ENCODE peak calls at places on chromosomes 5 and 9, in six cellular contexts. One of them, this sample, is unnamed.

GRCh38 chr5:17277907-17278306 is 60.5 kb downstream of the BASP1 start:
- DNase-seq in fibroblast of lung: no peak
- DNase-seq in body of pancreas: no peak
- DNase-seq in PC-9: no peak
- DNase-seq in CD8-positive, alpha-beta memory T cell: no peak
- DNase-seq in tibial nerve: no peak
- DNase-seq in this sample: no peak

GRCh38 chr9:127143920-127144465 is 21.6 kb upstream of the ANGPTL2 start:
- DNase-seq in fibroblast of lung: no peak
- DNase-seq in body of pancreas: no peak
- DNase-seq in PC-9: no peak
- DNase-seq in CD8-positive, alpha-beta memory T cell: no peak
- DNase-seq in tibial nerve: no peak
- DNase-seq in this sample: no peak

GRCh38 chr5:17400724-17401508 is 97.1 kb upstream of the TAF11L2 start:
- DNase-seq in fibroblast of lung: no peak
- DNase-seq in body of pancreas: no peak
- DNase-seq in PC-9: no peak
- DNase-seq in CD8-positive, alpha-beta memory T cell: no peak
- DNase-seq in tibial nerve: no peak
- DNase-seq in this sample: no peak

GRCh38 chr9:34553511-34554021 is 30.8 kb upstream of the ENHO start:
- DNase-seq in fibroblast of lung: no peak
- DNase-seq in body of pancreas: no peak
- DNase-seq in PC-9: no peak
- DNase-seq in CD8-positive, alpha-beta memory T cell: no peak
- DNase-seq in tibial nerve: no peak
- DNase-seq in this sample: no peak

GRCh38 chr9:110969971-110970381 is 68.3 kb downstream of the LPAR1 start:
- DNase-seq in fibroblast of lung: peak; percentile 56
- DNase-seq in body of pancreas: no peak
- DNase-seq in PC-9: peak; percentile 93
- DNase-seq in CD8-positive, alpha-beta memory T cell: no peak
- DNase-seq in tibial nerve: no peak
- DNase-seq in this sample: peak; percentile 82

GRCh38 chr9:69768716-69769115 is 8.9 kb upstream of the PTAR1 start:
- DNase-seq in fibroblast of lung: no peak
- DNase-seq in body of pancreas: no peak
- DNase-seq in PC-9: no peak
- DNase-seq in CD8-positive, alpha-beta memory T cell: no peak
- DNase-seq in tibial nerve: no peak
- DNase-seq in this sample: no peak

GRCh38 chr5:31741496-31741895 is 102.6 kb downstream of the PDZD2 start:
- DNase-seq in fibroblast of lung: no peak
- DNase-seq in body of pancreas: no peak
- DNase-seq in PC-9: no peak
- DNase-seq in CD8-positive, alpha-beta memory T cell: no peak
- DNase-seq in tibial nerve: peak; percentile 20
- DNase-seq in this sample: no peak

GRCh38 chr5:114243983-114244305 is 117.9 kb upstream of the KCNN2 start:
- DNase-seq in fibroblast of lung: no peak
- DNase-seq in body of pancreas: no peak
- DNase-seq in PC-9: no peak
- DNase-seq in CD8-positive, alpha-beta memory T cell: no peak
- DNase-seq in tibial nerve: no peak
- DNase-seq in this sample: no peak

GRCh38 chr5:73160239-73160671 is 12.7 kb upstream of the TMEM174 start:
- DNase-seq in fibroblast of lung: no peak
- DNase-seq in body of pancreas: no peak
- DNase-seq in PC-9: no peak
- DNase-seq in CD8-positive, alpha-beta memory T cell: no peak
- DNase-seq in tibial nerve: no peak
- DNase-seq in this sample: no peak

GRCh38 chr5:62450259-62450658 is 37.7 kb downstream of the IPO11 start:
- DNase-seq in fibroblast of lung: peak; percentile 40
- DNase-seq in body of pancreas: no peak
- DNase-seq in PC-9: no peak
- DNase-seq in CD8-positive, alpha-beta memory T cell: no peak
- DNase-seq in tibial nerve: no peak
- DNase-seq in this sample: no peak

GRCh38 chr9:110545705-110546104 is 33.8 kb downstream of the SVEP1 start:
- DNase-seq in fibroblast of lung: no peak
- DNase-seq in body of pancreas: no peak
- DNase-seq in PC-9: no peak
- DNase-seq in CD8-positive, alpha-beta memory T cell: no peak
- DNase-seq in tibial nerve: no peak
- DNase-seq in this sample: no peak

GRCh38 chr5:15304066-15304731 is 195.8 kb upstream of the FBXL7 start:
- DNase-seq in fibroblast of lung: no peak
- DNase-seq in body of pancreas: no peak
- DNase-seq in PC-9: no peak
- DNase-seq in CD8-positive, alpha-beta memory T cell: no peak
- DNase-seq in tibial nerve: no peak
- DNase-seq in this sample: no peak

GRCh38 chr9:13143281-13143680 is 136.2 kb downstream of the MPDZ start:
- DNase-seq in fibroblast of lung: no peak
- DNase-seq in body of pancreas: no peak
- DNase-seq in PC-9: no peak
- DNase-seq in CD8-positive, alpha-beta memory T cell: no peak
- DNase-seq in tibial nerve: no peak
- DNase-seq in this sample: no peak

GRCh38 chr9:130711469-130711868 is 17.9 kb downstream of the EXOSC2 start:
- DNase-seq in fibroblast of lung: no peak
- DNase-seq in body of pancreas: no peak
- DNase-seq in PC-9: no peak
- DNase-seq in CD8-positive, alpha-beta memory T cell: no peak
- DNase-seq in tibial nerve: no peak
- DNase-seq in this sample: no peak

GRCh38 chr9:37273595-37273994 is 148.9 kb upstream of the GRHPR start:
- DNase-seq in fibroblast of lung: no peak
- DNase-seq in body of pancreas: no peak
- DNase-seq in PC-9: no peak
- DNase-seq in CD8-positive, alpha-beta memory T cell: no peak
- DNase-seq in tibial nerve: no peak
- DNase-seq in this sample: no peak

GRCh38 chr5:142322403-142322746 is 2.4 kb downstream of the SPRY4 start:
- DNase-seq in fibroblast of lung: no peak
- DNase-seq in body of pancreas: no peak
- DNase-seq in PC-9: no peak
- DNase-seq in CD8-positive, alpha-beta memory T cell: no peak
- DNase-seq in tibial nerve: no peak
- DNase-seq in this sample: no peak

GRCh38 chr5:142324377-142324870 is 397 bp downstream of the SPRY4 start:
- DNase-seq in fibroblast of lung: no peak
- DNase-seq in body of pancreas: peak; percentile 20
- DNase-seq in PC-9: no peak
- DNase-seq in CD8-positive, alpha-beta memory T cell: no peak
- DNase-seq in tibial nerve: no peak
- DNase-seq in this sample: no peak

GRCh38 chr5:142322747-142323479 is 1.9 kb downstream of the SPRY4 start:
- DNase-seq in fibroblast of lung: peak; percentile 85
- DNase-seq in body of pancreas: peak; percentile 3
- DNase-seq in PC-9: peak; percentile 41
- DNase-seq in CD8-positive, alpha-beta memory T cell: no peak
- DNase-seq in tibial nerve: peak; percentile 56
- DNase-seq in this sample: no peak

GRCh38 chr5:142324871-142325676 is at the start of gene SPRY4:
- DNase-seq in fibroblast of lung: peak; percentile 99
- DNase-seq in body of pancreas: peak; percentile 90
- DNase-seq in PC-9: peak; percentile 93
- DNase-seq in CD8-positive, alpha-beta memory T cell: peak; percentile 71
- DNase-seq in tibial nerve: peak; percentile 90
- DNase-seq in this sample: peak; percentile 98

GRCh38 chr5:142323480-142324376 is 1.1 kb downstream of the SPRY4 start:
- DNase-seq in fibroblast of lung: peak; percentile 71
- DNase-seq in body of pancreas: peak; percentile 17
- DNase-seq in PC-9: peak; percentile 54
- DNase-seq in CD8-positive, alpha-beta memory T cell: no peak
- DNase-seq in tibial nerve: peak; percentile 21
- DNase-seq in this sample: no peak
- H3K4me1 ChIP-seq in fibroblast of lung: peaks cover 24% of the 10 kb centered on the region
- H3K4me1 ChIP-seq in body of pancreas: peaks cover 29% of the 10 kb centered on the region
- H3K4me1 ChIP-seq in PC-9: peaks cover 59% of the 10 kb centered on the region
- H3K4me1 ChIP-seq in CD8-positive, alpha-beta memory T cell: peaks cover 25% of the 10 kb centered on the region
- H3K4me1 ChIP-seq in tibial nerve: peaks cover 38% of the 10 kb centered on the region
- H3K4me1 ChIP-seq in this sample: peaks cover 40% of the 10 kb centered on the region

GRCh38 chr5:146690880-146691355 is 174.9 kb upstream of the GPR151 start:
- DNase-seq in fibroblast of lung: no peak
- DNase-seq in body of pancreas: no peak
- DNase-seq in PC-9: no peak
- DNase-seq in CD8-positive, alpha-beta memory T cell: no peak
- DNase-seq in tibial nerve: no peak
- DNase-seq in this sample: no peak
- H3K27me3 ChIP-seq in fibroblast of lung: no peaks in the 10 kb centered on the region
- H3K27me3 ChIP-seq in body of pancreas: no peaks in the 10 kb centered on the region
- H3K27me3 ChIP-seq in PC-9: peaks cover 81% of the 10 kb centered on the region
- H3K27me3 ChIP-seq in CD8-positive, alpha-beta memory T cell: no peaks in the 10 kb centered on the region
- H3K27me3 ChIP-seq in tibial nerve: no peaks in the 10 kb centered on the region
- H3K27me3 ChIP-seq in this sample: no peaks in the 10 kb centered on the region

DNA sequence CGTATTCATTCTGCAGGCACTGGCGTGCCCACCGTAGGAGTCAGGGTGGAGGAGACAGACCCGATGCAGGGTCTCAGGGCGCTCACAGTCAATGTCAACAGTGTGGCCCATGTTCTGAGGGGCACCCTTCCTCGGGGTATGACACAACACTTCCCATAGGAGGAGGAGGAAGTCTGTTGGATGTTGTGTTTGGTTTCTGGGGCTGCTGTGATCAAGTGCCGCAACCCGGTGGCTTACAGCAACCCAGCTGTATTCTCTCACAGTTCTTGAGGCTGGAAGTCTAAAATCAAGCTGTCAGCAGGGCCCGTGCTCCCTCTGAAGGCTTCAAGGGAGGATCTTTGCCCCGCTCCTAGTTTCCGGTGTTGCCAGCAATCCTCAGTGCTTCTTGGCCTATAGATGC is 5.6 kb upstream of the HNRNPAB start:
- DNase-seq in fibroblast of lung: no peak
- DNase-seq in body of pancreas: no peak
- DNase-seq in PC-9: no peak
- DNase-seq in CD8-positive, alpha-beta memory T cell: no peak
- DNase-seq in tibial nerve: no peak
- DNase-seq in this sample: no peak
- H3K27ac ChIP-seq in fibroblast of lung: no peak overlapping the region
- H3K27ac ChIP-seq in body of pancreas: no peak overlapping the region
- H3K27ac ChIP-seq in PC-9: no peak overlapping the region
- H3K27ac ChIP-seq in CD8-positive, alpha-beta memory T cell: no peak overlapping the region
- H3K27ac ChIP-seq in tibial nerve: no peak overlapping the region
- H3K27ac ChIP-seq in this sample: no peak overlapping the region

GRCh38 chr5:96706433-96707111 is 44.4 kb downstream of the CAST start:
- DNase-seq in fibroblast of lung: no peak
- DNase-seq in body of pancreas: no peak
- DNase-seq in PC-9: peak; percentile 96
- DNase-seq in CD8-positive, alpha-beta memory T cell: no peak
- DNase-seq in tibial nerve: no peak
- DNase-seq in this sample: peak; percentile 56
- H3K4me1 ChIP-seq in fibroblast of lung: peaks cover 17% of the 10 kb centered on the region
- H3K4me1 ChIP-seq in body of pancreas: peaks cover 29% of the 10 kb centered on the region
- H3K4me1 ChIP-seq in PC-9: peaks cover 69% of the 10 kb centered on the region
- H3K4me1 ChIP-seq in CD8-positive, alpha-beta memory T cell: peaks cover 28% of the 10 kb centered on the region
- H3K4me1 ChIP-seq in tibial nerve: peaks cover 9% of the 10 kb centered on the region
- H3K4me1 ChIP-seq in this sample: peaks cover 51% of the 10 kb centered on the region

DNA sequence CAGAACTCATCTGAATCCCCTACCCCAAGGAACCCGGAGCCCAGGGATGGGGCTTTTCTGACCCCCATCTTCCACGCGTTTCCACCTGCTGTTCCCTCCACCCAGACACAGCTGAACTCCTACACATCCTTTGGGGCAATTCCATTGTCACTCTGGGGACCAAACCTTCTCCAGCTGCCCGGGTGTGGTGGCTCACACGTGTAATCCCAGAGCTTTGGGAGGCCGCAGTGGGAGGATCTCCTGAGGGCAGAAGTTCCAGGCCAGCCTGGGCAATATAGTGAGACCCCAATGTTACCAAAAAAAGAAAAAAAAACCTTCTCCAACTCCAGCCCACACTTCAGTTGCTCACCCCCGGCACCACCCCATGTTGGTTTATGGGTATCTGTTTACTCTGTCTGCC is 8.1 kb downstream of the EPB41L4B start:
- DNase-seq in fibroblast of lung: no peak
- DNase-seq in body of pancreas: no peak
- DNase-seq in PC-9: no peak
- DNase-seq in CD8-positive, alpha-beta memory T cell: no peak
- DNase-seq in tibial nerve: no peak
- DNase-seq in this sample: no peak
- H3K27me3 ChIP-seq in fibroblast of lung: peaks cover 4% of the 10 kb centered on the region
- H3K27me3 ChIP-seq in body of pancreas: no peaks in the 10 kb centered on the region
- H3K27me3 ChIP-seq in PC-9: no peaks in the 10 kb centered on the region
- H3K27me3 ChIP-seq in CD8-positive, alpha-beta memory T cell: peaks cover 4% of the 10 kb centered on the region
- H3K27me3 ChIP-seq in tibial nerve: no peaks in the 10 kb centered on the region
- H3K27me3 ChIP-seq in this sample: no peaks in the 10 kb centered on the region